ENCODE peak calls at places on chromosomes 4 and X, in seven cellular contexts. B is tibial artery, X is hepatocyte, G is tibial nerve, H is IMR-90, M is breast epithelium, A is AG10803. T is an unnamed sample.

GRCh38 chr4:176188654-176189053 is 6.7 kb downstream of the SPATA4 start:
- DNase-seq in X (no peak), H (no peak), M (no peak), B (no peak), A (peak; percentile 13), G (no peak), T (no peak)

GRCh38 chrX:149628768-149629167 is 2.8 kb downstream of the TMEM185A start:
- DNase-seq in G (no peak), H (no peak), B (no peak), X (no peak), A (no peak), M (no peak), T (no peak)

GRCh38 chrX:132956421-132957210 is 1.8 kb downstream of the HS6ST2 start:
- DNase-seq in H (no peak), B (no peak), A (no peak), M (no peak), G (no peak), X (peak; percentile 15), T (no peak)

GRCh38 chrX:155215443-155216178 is 649 bp upstream of the VBP1 start:
- DNase-seq in G (no peak), H (no peak), A (no peak), M (no peak), X (no peak), B (no peak), T (no peak)

GRCh38 chr4:7805533-7806079 is 134.1 kb downstream of the AFAP1 start:
- DNase-seq in M (peak; percentile 88), X (peak; percentile 57), G (no peak), A (peak; percentile 98), H (peak; percentile 95), B (peak; percentile 83), T (no peak)

GRCh38 chr4:65592089-65592488 is 78.2 kb downstream of the EPHA5 start:
- DNase-seq in A (no peak), B (no peak), M (no peak), H (no peak), G (no peak), X (no peak), T (no peak)

GRCh38 chrX:153643431-153644351 is 3.3 kb upstream of the DUSP9 start:
- DNase-seq in H (no peak), M (no peak), B (no peak), X (no peak), G (no peak), A (no peak), T (no peak)

GRCh38 chrX:24117288-24117687 is 32.2 kb upstream of the ZFX start:
- DNase-seq in B (no peak), X (peak; percentile 43), G (no peak), H (peak; percentile 88), M (no peak), A (peak; percentile 74), T (no peak)

GRCh38 chrX:7362111-7362510 is 214.2 kb upstream of the PUDP start:
- DNase-seq in B (no peak), A (no peak), G (no peak), X (no peak), M (no peak), H (no peak), T (no peak)

GRCh38 chr4:87240341-87240740 is 19.9 kb upstream of the KLHL8 start:
- DNase-seq in B (no peak), H (no peak), A (no peak), M (no peak), X (no peak), G (no peak), T (no peak)

GRCh38 chr4:76197971-76198410 is 15.6 kb downstream of the SCARB2 start:
- DNase-seq in G (no peak), H (peak; percentile 69), B (no peak), X (peak; percentile 62), M (peak; percentile 66), A (peak; percentile 50), T (no peak)

GRCh38 chr4:147580396-147580795 is 36.8 kb upstream of the TMEM184C start:
- DNase-seq in A (no peak), M (no peak), G (no peak), H (peak; percentile 82), B (no peak), X (no peak), T (no peak)

GRCh38 chr4:167233523-167234387 is 539 bp downstream of the SPOCK3 start:
- DNase-seq in M (no peak), B (no peak), X (peak; percentile 28), G (no peak), H (no peak), A (no peak), T (no peak)

GRCh38 chrX:111127038-111127437 is 31.0 kb downstream of the PAK3 start:
- DNase-seq in H (no peak), A (no peak), B (no peak), X (no peak), G (no peak), M (no peak), T (no peak)

GRCh38 chr4:3406431-3406830 is 35.3 kb upstream of the HGFAC start:
- DNase-seq in B (no peak), M (no peak), X (no peak), G (no peak), A (no peak), H (no peak), T (no peak)

GRCh38 chr4:118947095-118947494 is 58.4 kb downstream of the SYNPO2 start:
- DNase-seq in X (no peak), M (no peak), G (no peak), H (no peak), A (no peak), B (no peak), T (no peak)

GRCh38 chr4:72997409-72997808 is 72.1 kb downstream of the COX18 start:
- DNase-seq in H (peak; percentile 11), G (no peak), X (no peak), B (no peak), A (peak; percentile 13), M (peak; percentile 47), T (no peak)

GRCh38 chr4:25970241-25970675 is 56.2 kb downstream of the SMIM20 start:
- DNase-seq in G (no peak), H (no peak), A (peak; percentile 16), M (no peak), X (no peak), B (peak; percentile 66), T (no peak)

GRCh38 chr4:78517050-78517652 is 34.4 kb upstream of the ANXA3 start:
- DNase-seq in G (no peak), A (peak; percentile 49), X (peak; percentile 42), H (peak; percentile 43), M (no peak), B (no peak), T (no peak)

GRCh38 chrX:33183366-33183765 is 28.0 kb downstream of the DMD start:
- DNase-seq in B (peak; percentile 69), M (no peak), A (no peak), H (peak; percentile 82), G (no peak), X (peak; percentile 15), T (no peak)

DNA sequence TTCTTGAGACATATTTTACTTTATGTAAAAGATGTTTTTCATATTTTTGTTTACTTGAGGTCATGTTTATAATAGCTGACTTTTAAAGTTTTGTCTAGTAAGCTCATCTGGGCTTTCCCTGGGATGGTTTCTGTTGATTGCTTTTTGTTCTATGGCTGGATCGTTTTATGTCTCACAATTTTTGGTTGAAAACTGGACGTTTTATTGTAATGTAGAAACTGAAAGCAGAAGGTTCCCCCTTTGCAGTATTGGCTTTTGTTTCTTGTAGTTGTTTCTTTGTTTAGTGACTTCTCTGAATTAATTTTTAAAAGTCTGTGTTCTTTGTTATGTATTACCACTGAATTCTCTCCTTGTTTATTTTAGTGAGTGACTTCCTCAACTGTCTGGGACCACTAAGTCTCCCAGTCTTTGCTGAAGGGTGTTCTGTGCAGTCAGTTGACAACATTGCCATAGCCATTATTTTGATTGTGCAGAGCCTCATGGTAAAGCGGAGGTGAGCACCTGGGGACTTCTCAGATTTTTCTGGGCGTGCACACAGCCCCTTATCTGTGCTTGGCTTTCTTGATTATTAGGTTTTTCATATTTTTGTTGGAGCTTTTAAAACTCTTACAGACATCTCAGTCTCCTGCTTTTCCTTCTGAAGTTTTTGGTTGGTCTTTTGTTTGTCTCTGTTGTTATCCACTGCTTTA is 31.0 kb downstream of the KDM6A start:
- DNase-seq in M (no peak), H (no peak), B (no peak), G (no peak), A (no peak), X (no peak), T (no peak)
- H3K4me3 ChIP-seq in M (no peak overlapping the region), H (no peak overlapping the region), B (no peak overlapping the region), G (no peak overlapping the region), A (no peak overlapping the region), X (no peak overlapping the region), T (no peak overlapping the region)

GRCh38 chr4:30718021-30718888 is 1.9 kb upstream of the PCDH7 start:
- DNase-seq in H (peak; percentile 36), M (no peak), X (peak; percentile 73), A (no peak), B (peak; percentile 77), G (no peak), T (no peak)

GRCh38 chr4:30717208-30718020 is 2.8 kb upstream of the PCDH7 start:
- DNase-seq in A (peak; percentile 16), H (peak; percentile 70), G (no peak), B (peak; percentile 73), X (peak; percentile 69), M (no peak), T (no peak)

GRCh38 chr4:30714408-30715031 is 5.6 kb upstream of the PCDH7 start:
- DNase-seq in G (no peak), H (peak; percentile 59), A (peak; percentile 34), X (peak; percentile 79), B (no peak), M (no peak), T (no peak)

GRCh38 chr4:30716671-30717207 is 3.4 kb upstream of the PCDH7 start:
- DNase-seq in M (no peak), G (no peak), A (no peak), H (no peak), B (no peak), X (peak; percentile 45), T (no peak)

GRCh38 chr4:30716158-30716557 is 4.0 kb upstream of the PCDH7 start:
- DNase-seq in B (no peak), H (peak; percentile 53), X (peak; percentile 40), A (no peak), M (no peak), G (no peak), T (no peak)
- TF ChIP-seq CTCF in B (peak; percentile 39), H (peak; percentile 68), X (peak; percentile 67), A (peak; percentile 53), M (no peak), G (peak; percentile 25), T (no peak)

DNA sequence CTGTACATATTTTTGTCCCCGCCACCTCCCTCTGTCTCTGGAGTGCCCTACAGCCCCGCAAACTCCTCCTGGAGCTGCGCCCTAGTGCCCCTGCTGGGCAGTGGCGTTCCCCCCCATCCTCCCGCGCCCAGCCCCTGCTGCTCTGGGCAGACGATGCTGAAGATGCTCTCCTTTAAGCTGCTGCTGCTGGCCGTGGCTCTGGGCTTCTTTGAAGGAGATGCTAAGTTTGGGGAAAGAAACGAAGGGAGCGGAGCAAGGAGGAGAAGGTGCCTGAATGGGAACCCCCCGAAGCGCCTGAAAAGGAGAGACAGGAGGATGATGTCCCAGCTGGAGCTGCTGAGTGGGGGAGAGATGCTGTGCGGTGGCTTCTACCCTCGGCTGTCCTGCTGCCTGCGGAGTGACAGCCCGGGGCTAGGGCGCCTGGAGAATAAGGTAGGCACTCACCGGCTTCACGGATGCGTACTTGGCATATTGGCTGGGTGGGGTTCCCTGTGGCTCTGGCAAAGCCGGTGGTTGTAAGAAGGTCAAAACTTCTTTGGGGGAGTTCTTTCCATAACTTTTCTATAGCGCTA is 653 bp downstream of the HHIP start:
- DNase-seq in X (peak; percentile 47), B (no peak), H (no peak), G (no peak), M (no peak), A (no peak), T (no peak)
- H3K4me3 ChIP-seq in X (peak overlapping the region; percentile 71), B (peak overlapping the region; percentile 55), H (peak overlapping the region; percentile 88), G (peak overlapping the region; percentile 48), M (peak overlapping the region; percentile 51), A (peak overlapping the region; percentile 60), T (no peak overlapping the region)

GRCh38 chr4:83112239-83112638 is 2.3 kb downstream of the PLAC8 start:
- DNase-seq in B (no peak), G (no peak), X (no peak), M (no peak), A (no peak), H (no peak), T (peak; percentile 75)
- TF ChIP-seq CTCF in B (no peak), G (no peak), X (no peak), M (no peak), A (no peak), H (no peak), T (no peak)

T was measured in GM12864.